ENCODE peak calls at places on chromosomes 2 and 18, in four cellular contexts. I is GM12878, G is HepG2, Z is H1. D is an unnamed sample.

GRCh38 chr18:37871583-37871982 is 306.0 kb upstream of the CELF4 start:
- DNase-seq in I (no peak), Z (no peak), G (no peak), D (no peak)

GRCh38 chr2:98170076-98170475 is 83.1 kb downstream of the VWA3B start:
- DNase-seq in Z (no peak), I (no peak), G (no peak), D (no peak)

GRCh38 chr2:86011449-86011941 is 94.2 kb downstream of the POLR1A start:
- DNase-seq in I (no peak), G (no peak), Z (no peak), D (no peak)

GRCh38 chr2:217695033-217695520 is 307.7 kb downstream of the TNS1 start:
- DNase-seq in G (no peak), I (no peak), Z (no peak), D (no peak)

GRCh38 chr18:59493019-59493418 is 134.0 kb upstream of the LMAN1 start:
- DNase-seq in Z (no peak), G (no peak), I (no peak), D (no peak)

GRCh38 chr2:112884869-112885502 is 26.0 kb upstream of the IL37 start:
- DNase-seq in I (peak), Z (peak), G (peak), D (peak)

GRCh38 chr2:173720310-173720709 is 244.9 kb downstream of the SP3 start:
- DNase-seq in Z (no peak), G (no peak), I (no peak), D (no peak)

GRCh38 chr18:14089781-14090180 is 42.5 kb downstream of the ZNF519 start:
- DNase-seq in G (no peak), I (no peak), Z (no peak), D (no peak)

GRCh38 chr2:135490381-135490780 is 40.6 kb downstream of the ZRANB3 start:
- DNase-seq in I (no peak), Z (no peak), G (no peak), D (no peak)

GRCh38 chr2:233259745-233260144 is 8.3 kb downstream of the ATG16L1 start:
- DNase-seq in G (no peak), I (no peak), Z (no peak), D (no peak)

GRCh38 chr18:76994086-76994654 is 138.4 kb downstream of the MBP start:
- DNase-seq in Z (no peak), I (no peak), G (peak), D (no peak)

GRCh38 chr2:8922431-8922830 is 81.1 kb downstream of the MBOAT2 start:
- DNase-seq in Z (no peak), I (no peak), G (no peak), D (no peak)

GRCh38 chr2:158686166-158686792 is 108.8 kb upstream of the DAPL1 start:
- DNase-seq in I (no peak), G (no peak), Z (no peak), D (no peak)

GRCh38 chr2:120104002-120104467 is 91.2 kb downstream of the EPB41L5 start:
- DNase-seq in Z (no peak), G (no peak), I (no peak), D (no peak)

GRCh38 chr2:190655113-190655512 is 6.2 kb downstream of the NAB1 start:
- DNase-seq in I (no peak), Z (no peak), G (no peak), D (no peak)

GRCh38 chr2:183995632-183996031 is 602.7 kb upstream of the ZNF804A start:
- DNase-seq in I (no peak), G (no peak), Z (no peak), D (no peak)

GRCh38 chr18:23765931-23766330 is 76.7 kb downstream of the LAMA3 start:
- DNase-seq in Z (no peak), I (no peak), G (no peak), D (no peak)

DNA sequence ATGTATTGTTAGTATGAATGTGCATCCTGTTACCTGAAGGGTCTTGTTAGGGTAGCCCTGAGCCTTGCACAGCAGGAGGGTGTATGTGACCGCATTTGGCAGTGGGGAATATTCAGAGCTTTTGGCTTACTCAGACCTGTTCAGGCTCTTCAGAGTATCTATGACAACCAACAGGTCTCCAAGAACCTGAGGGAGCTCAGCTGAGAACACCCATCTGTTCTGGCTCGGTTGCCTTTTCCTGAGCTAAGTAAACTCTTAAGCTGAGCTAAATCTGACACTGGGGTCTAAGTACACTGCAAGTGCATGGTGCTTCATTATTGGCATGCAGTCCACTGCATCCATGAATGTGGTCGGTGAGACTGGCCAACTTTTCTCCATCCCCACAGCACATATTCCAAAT is 92.4 kb upstream of the CHST9 start:
- DNase-seq in I (no peak), G (no peak), Z (no peak), D (no peak)
- H3K4me2 ChIP-seq in I (no peak), G (no peak), Z (no peak), D (no peak)

GRCh38 chr2:152493945-152494528 is 159.1 kb downstream of the FMNL2 start:
- DNase-seq in Z (no peak), G (no peak), I (no peak), D (no peak)
- TF ChIP-seq USF2 in Z (no peak), G (no peak), I (no peak), D (no peak)

DNA sequence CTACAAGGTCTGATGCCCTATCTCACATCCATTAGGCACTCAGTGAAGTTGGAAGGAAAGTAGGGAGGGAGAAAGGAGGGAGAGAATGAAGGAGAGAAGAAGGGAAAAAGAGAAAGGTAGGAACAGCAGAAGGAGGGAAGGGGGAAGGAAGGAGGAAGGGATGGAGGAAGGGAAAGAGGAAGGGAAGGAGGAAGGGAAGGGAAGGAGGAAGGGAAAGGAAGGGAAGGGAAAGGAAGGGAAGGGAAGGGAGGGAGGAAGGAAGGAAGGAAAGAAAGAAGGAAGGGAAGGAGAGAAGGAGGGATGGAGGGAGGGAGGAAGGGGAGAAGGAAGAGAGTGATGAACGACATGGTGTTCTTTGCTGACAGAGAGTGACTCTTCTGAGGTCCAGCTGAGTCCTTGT is 468.9 kb upstream of the MYT1L start:
- DNase-seq in G (no peak), I (no peak), Z (no peak), D (no peak)
- TF ChIP-seq ATF3 in G (no peak), I (no peak), Z (no peak), D (no peak)

DNA sequence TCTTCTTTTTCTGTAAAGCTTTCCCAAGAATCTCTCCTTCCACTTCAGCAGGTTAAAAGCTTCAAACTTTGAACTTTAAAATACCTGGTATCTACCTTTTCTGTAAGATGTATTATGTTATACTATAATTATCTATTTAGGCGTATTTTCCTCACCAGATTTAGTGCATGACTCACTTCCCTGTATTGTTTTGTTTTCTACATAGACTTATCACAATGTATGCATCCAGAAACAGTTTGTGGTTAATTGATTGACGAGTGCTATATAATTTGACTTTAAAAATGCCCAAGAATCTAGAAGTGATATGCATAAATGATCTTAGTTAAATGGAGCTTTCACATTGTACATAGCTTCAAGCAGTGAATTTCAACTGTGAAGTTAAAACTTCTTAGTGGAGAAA is 473.9 kb upstream of the CDH2 start:
- DNase-seq in G (no peak), Z (no peak), I (no peak), D (no peak)
- H3K4me2 ChIP-seq in G (no peak), Z (no peak), I (no peak), D (no peak)

GRCh38 chr2:240947176-240947575 is 41.0 kb downstream of the CROCC2 start:
- DNase-seq in G (no peak), I (no peak), Z (no peak), D (no peak)

GRCh38 chr2:240946654-240947053 is 40.5 kb downstream of the CROCC2 start:
- DNase-seq in I (no peak), Z (no peak), G (no peak), D (no peak)

GRCh38 chr2:240948905-240949790 is 43.0 kb downstream of the CROCC2 start:
- DNase-seq in G (no peak), Z (no peak), I (no peak), D (no peak)

GRCh38 chr2:240947607-240948006 is 41.5 kb downstream of the CROCC2 start:
- DNase-seq in I (no peak), G (no peak), Z (no peak), D (no peak)

DNA sequence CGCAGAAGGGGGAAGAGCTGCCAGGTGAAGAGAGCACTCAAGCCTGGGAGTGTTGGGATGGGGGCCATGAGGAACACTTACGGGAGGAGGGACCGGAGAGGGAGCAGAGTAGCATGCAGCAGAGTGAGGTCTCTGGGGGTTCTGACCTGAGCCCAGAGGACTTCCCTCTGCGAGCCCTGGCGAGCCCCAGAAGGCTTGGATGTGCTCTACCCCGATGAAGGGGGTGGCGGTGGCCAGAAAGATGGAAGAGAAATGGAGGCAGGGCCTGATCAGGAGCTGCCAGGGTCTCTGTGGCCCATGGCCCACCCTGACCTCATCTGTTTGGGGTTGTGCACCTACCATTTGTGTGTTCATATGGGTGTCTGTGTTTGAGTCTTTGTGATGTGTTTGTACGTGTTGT is 42.0 kb downstream of the CROCC2 start:
- DNase-seq in Z (no peak), I (no peak), G (no peak), D (no peak)
- TF ChIP-seq USF2 in Z (no peak), I (no peak), G (no peak), D (no peak)